ENCODE peak calls at places on chromosomes 3 and 15, in seven cellular contexts. W is NCI-H146, C is NCI-H1105, Q is putamen, I is ACHN, S is fibroblast of villous mesenchyme, M is GM13976. F is an unnamed sample.

GRCh38 chr3:48215019-48215418 is 8.3 kb upstream of the CAMP start:
- DNase-seq in S (peak; percentile 12), M (no peak), I (no peak), W (no peak), C (no peak), Q (no peak), F (no peak)

GRCh38 chr3:194750409-194750808 is 64.7 kb downstream of the FAM43A start:
- DNase-seq in C (no peak), S (no peak), W (peak; percentile 51), Q (no peak), M (no peak), I (no peak), F (peak; percentile 31)

GRCh38 chr15:70111203-70112017 is 13.7 kb upstream of the TLE3 start:
- DNase-seq in W (peak; percentile 75), I (peak; percentile 37), M (no peak), C (peak; percentile 93), S (peak; percentile 93), Q (peak; percentile 81), F (peak; percentile 88)

GRCh38 chr3:50264389-50264963 is 4.5 kb upstream of the SEMA3B start:
- DNase-seq in W (peak; percentile 13), M (no peak), I (peak; percentile 92), C (no peak), Q (peak; percentile 92), S (peak; percentile 94), F (peak; percentile 9)

GRCh38 chr3:102176393-102176792 is 258.4 kb upstream of the ZPLD1 start:
- DNase-seq in C (no peak), W (no peak), S (no peak), Q (no peak), M (no peak), I (no peak), F (no peak)

GRCh38 chr15:74631935-74632560 is 16.4 kb downstream of the CLK3 start:
- DNase-seq in Q (no peak), S (peak; percentile 44), I (peak; percentile 39), M (peak; percentile 86), C (no peak), W (peak; percentile 13), F (peak; percentile 14)

GRCh38 chr3:145865329-145865904 is 295.6 kb downstream of the PLOD2 start:
- DNase-seq in W (no peak), C (no peak), M (no peak), I (no peak), Q (no peak), S (no peak), F (no peak)

GRCh38 chr3:138253609-138254008 is 66.5 kb downstream of the ARMC8 start:
- DNase-seq in S (no peak), W (no peak), C (no peak), M (no peak), Q (no peak), I (no peak), F (no peak)

GRCh38 chr3:142152349-142152748 is 3.0 kb upstream of the TFDP2 start:
- DNase-seq in M (no peak), C (no peak), I (peak; percentile 23), Q (no peak), S (no peak), W (peak; percentile 28), F (no peak)

GRCh38 chr15:99409097-99409473 is 156.7 kb upstream of the MEF2A start:
- DNase-seq in C (no peak), I (peak; percentile 74), Q (peak; percentile 65), W (peak; percentile 65), M (peak; percentile 64), S (peak; percentile 79), F (peak; percentile 29)

GRCh38 chr15:82197734-82198594 is 64.6 kb downstream of the EFL1 start:
- DNase-seq in M (peak; percentile 61), C (peak; percentile 18), W (peak; percentile 22), S (peak; percentile 75), Q (peak; percentile 80), I (peak; percentile 68), F (peak; percentile 48)

GRCh38 chr3:34159613-34160420 is 361.4 kb downstream of the PDCD6IP start:
- DNase-seq in Q (no peak), W (no peak), S (no peak), M (no peak), C (no peak), I (no peak), F (no peak)

GRCh38 chr3:40505599-40506462 is at the start of gene ZNF620:
- DNase-seq in W (peak; percentile 89), Q (peak; percentile 77), M (peak; percentile 67), S (peak; percentile 73), I (peak; percentile 69), C (peak; percentile 78), F (peak; percentile 83)

GRCh38 chr3:14524920-14525660 is 15.1 kb downstream of the GRIP2 start:
- DNase-seq in Q (no peak), M (no peak), S (no peak), C (no peak), I (no peak), W (no peak), F (no peak)

GRCh38 chr15:44034334-44034733 is 160.7 kb downstream of the FRMD5 start:
- DNase-seq in Q (no peak), W (no peak), M (no peak), I (no peak), C (no peak), S (no peak), F (no peak)

GRCh38 chr3:138046084-138046483 is 36.1 kb downstream of the CLDN18 start:
- DNase-seq in M (no peak), I (no peak), W (no peak), Q (no peak), S (no peak), C (no peak), F (no peak)

GRCh38 chr3:72185549-72186484 is 400.9 kb upstream of the PROK2 start:
- DNase-seq in I (peak; percentile 23), Q (no peak), C (no peak), M (no peak), S (peak; percentile 67), W (no peak), F (no peak)

GRCh38 chr3:195738274-195739044 is 17.7 kb downstream of the MUC20 start:
- DNase-seq in S (no peak), C (no peak), Q (no peak), W (no peak), I (no peak), M (no peak), F (no peak)

GRCh38 chr3:183895296-183895695 is 10.6 kb upstream of the PARL start:
- DNase-seq in Q (peak; percentile 44), C (peak; percentile 53), W (peak; percentile 69), M (peak; percentile 86), I (peak; percentile 57), S (peak; percentile 69), F (peak; percentile 43)

GRCh38 chr3:57961828-57962447 is 46.3 kb upstream of the FLNB start:
- DNase-seq in C (no peak), I (peak; percentile 51), W (no peak), S (peak; percentile 76), M (no peak), Q (no peak), F (no peak)

GRCh38 chr3:124779751-124780191 is 49.5 kb downstream of the UMPS start:
- DNase-seq in S (no peak), W (no peak), I (no peak), M (no peak), C (no peak), Q (no peak), F (no peak)

GRCh38 chr3:77370413-77370812 is 330.5 kb downstream of the ROBO2 start:
- DNase-seq in S (peak; percentile 9), C (no peak), I (no peak), Q (no peak), M (no peak), W (no peak), F (no peak)

GRCh38 chr15:63264685-63265302 is 12.6 kb upstream of the APH1B start:
- DNase-seq in S (peak; percentile 72), I (peak; percentile 19), C (no peak), Q (no peak), M (no peak), W (no peak), F (no peak)

GRCh38 chr3:71061037-71061436 is 522.5 kb downstream of the FOXP1 start:
- DNase-seq in I (no peak), C (no peak), Q (no peak), M (no peak), W (no peak), S (no peak), F (no peak)

GRCh38 chr3:14989943-14990753 is 42.8 kb downstream of the NR2C2 start:
- DNase-seq in M (no peak), C (no peak), Q (peak; percentile 5), I (no peak), S (peak; percentile 69), W (peak; percentile 61), F (no peak)